ENCODE peak calls at places on chromosome 12, in nine cellular contexts. M is psoas muscle; G is suprapubic skin; N is left ventricle myocardium inferior; Q is AG04450; K is uterus; X is left lung; E is effector memory CD4-positive, alpha-beta T cell; A is Peyer's patch. P is an unnamed sample.

GRCh38 chr12:49557187-49557916 is 10.6 kb downstream of the MCRS1 start:
- DNase-seq in N (no peak), X (peak), Q (no peak), E (no peak), M (peak), G (no peak), K (no peak), A (no peak), P (no peak)

GRCh38 chr12:25825494-25825893 is 133.0 kb upstream of the RASSF8 start:
- DNase-seq in K (no peak), E (no peak), X (no peak), M (no peak), N (no peak), Q (no peak), A (no peak), G (no peak), P (no peak)

GRCh38 chr12:53805067-53805466 is 53.3 kb upstream of the CISTR start:
- DNase-seq in A (no peak), K (no peak), E (no peak), N (no peak), X (no peak), M (no peak), G (no peak), Q (peak), P (no peak)

GRCh38 chr12:100404769-100405407 is 48.0 kb downstream of the SLC17A8 start:
- DNase-seq in Q (no peak), G (no peak), K (no peak), E (no peak), A (no peak), N (no peak), M (no peak), X (no peak), P (peak)

GRCh38 chr12:76345569-76345968 is 2.6 kb downstream of the BBS10 start:
- DNase-seq in K (no peak), M (no peak), Q (no peak), X (no peak), N (no peak), G (no peak), A (no peak), E (no peak), P (no peak)

GRCh38 chr12:67977668-67978067 is 11.6 kb upstream of the IFNG-AS1 start:
- DNase-seq in N (no peak), M (no peak), K (no peak), X (no peak), Q (no peak), A (no peak), E (no peak), G (no peak), P (no peak)

GRCh38 chr12:54021432-54022013 is 6.7 kb upstream of the HOXC6 start:
- DNase-seq in X (peak), G (no peak), K (no peak), A (no peak), E (no peak), M (peak), N (no peak), Q (no peak), P (no peak)

GRCh38 chr12:62625238-62625637 is 158.6 kb downstream of the MON2 start:
- DNase-seq in M (no peak), E (no peak), N (no peak), X (no peak), Q (no peak), A (no peak), K (no peak), G (no peak), P (no peak)

GRCh38 chr12:100593490-100593889 is 20.0 kb downstream of the GAS2L3 start:
- DNase-seq in G (no peak), E (no peak), M (no peak), Q (no peak), N (no peak), A (no peak), K (no peak), X (no peak), P (no peak)

GRCh38 chr12:9244894-9245293 is 36.7 kb upstream of the PZP start:
- DNase-seq in K (no peak), X (no peak), N (no peak), M (no peak), A (no peak), G (no peak), E (no peak), Q (no peak), P (no peak)

GRCh38 chr12:129877383-129877782 is 26.4 kb downstream of the TMEM132D start:
- DNase-seq in X (no peak), A (no peak), K (no peak), N (no peak), M (no peak), G (no peak), Q (no peak), E (no peak), P (no peak)

GRCh38 chr12:122318607-122319311 is 52.5 kb upstream of the VPS33A start:
- DNase-seq in Q (peak), X (no peak), E (no peak), M (no peak), A (no peak), N (no peak), K (no peak), G (no peak), P (no peak)

GRCh38 chr12:122322501-122322900 is 56.2 kb upstream of the VPS33A start:
- DNase-seq in E (no peak), N (no peak), A (no peak), X (no peak), M (no peak), Q (no peak), K (no peak), G (no peak), P (no peak)

GRCh38 chr12:122323311-122324019 is 57.2 kb upstream of the VPS33A start:
- DNase-seq in N (no peak), A (no peak), Q (no peak), K (no peak), G (no peak), E (no peak), M (peak), X (peak), P (no peak)

DNA sequence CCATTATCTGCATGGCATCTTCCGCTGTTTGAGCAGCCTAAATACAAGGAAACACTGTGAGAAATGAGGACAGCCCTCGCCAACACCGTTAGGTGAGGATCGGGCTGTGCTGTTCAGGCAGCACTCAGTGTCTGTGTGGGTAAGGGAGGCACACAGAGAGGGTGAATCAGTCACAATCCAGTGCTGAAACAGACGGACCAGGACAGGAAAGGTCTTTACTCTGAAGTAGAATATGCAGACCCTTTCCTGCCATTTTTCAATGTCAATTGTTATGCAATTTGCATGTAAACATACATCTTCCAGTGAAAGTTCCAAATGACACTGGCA is 53.0 kb upstream of the VPS33A start:
- DNase-seq in K (no peak), N (no peak), Q (no peak), G (no peak), E (no peak), M (peak), A (no peak), X (no peak), P (no peak)
- H3K27ac ChIP-seq in K (peak), N (peak), Q (peak), G (peak), E (no peak), M (peak), A (no peak), X (peak), P (peak)

GRCh38 chr12:31362115-31362758 is 36.3 kb upstream of the SINHCAF start:
- DNase-seq in M (no peak), A (no peak), E (no peak), N (no peak), K (no peak), Q (no peak), X (no peak), G (no peak), P (no peak)

GRCh38 chr12:31362759-31363415 is 36.9 kb upstream of the SINHCAF start:
- DNase-seq in G (no peak), X (no peak), K (no peak), N (no peak), A (peak), Q (no peak), M (no peak), E (no peak), P (peak)

GRCh38 chr12:31363416-31363809 is 37.5 kb upstream of the SINHCAF start:
- DNase-seq in K (no peak), Q (no peak), G (no peak), M (no peak), N (no peak), X (no peak), A (no peak), E (no peak), P (no peak)

GRCh38 chr12:31363826-31364225 is 37.9 kb upstream of the SINHCAF start:
- DNase-seq in E (no peak), A (no peak), Q (no peak), X (no peak), N (no peak), K (no peak), M (no peak), G (no peak), P (no peak)

GRCh38 chr12:31361730-31362114 is 35.8 kb upstream of the SINHCAF start:
- DNase-seq in M (no peak), X (no peak), E (no peak), K (no peak), A (no peak), G (no peak), N (no peak), Q (no peak), P (no peak)
- H3K27ac ChIP-seq in M (no peak), X (no peak), E (no peak), K (no peak), A (no peak), G (no peak), N (no peak), Q (no peak), P (no peak)

GRCh38 chr12:124823272-124823970 is 40.2 kb downstream of the SCARB1 start:
- DNase-seq in N (no peak), M (no peak), A (no peak), X (peak), Q (no peak), K (no peak), E (no peak), G (no peak), P (no peak)
- H3K27ac ChIP-seq in N (no peak), M (no peak), A (no peak), X (no peak), Q (no peak), K (no peak), E (no peak), G (no peak), P (no peak)

DNA sequence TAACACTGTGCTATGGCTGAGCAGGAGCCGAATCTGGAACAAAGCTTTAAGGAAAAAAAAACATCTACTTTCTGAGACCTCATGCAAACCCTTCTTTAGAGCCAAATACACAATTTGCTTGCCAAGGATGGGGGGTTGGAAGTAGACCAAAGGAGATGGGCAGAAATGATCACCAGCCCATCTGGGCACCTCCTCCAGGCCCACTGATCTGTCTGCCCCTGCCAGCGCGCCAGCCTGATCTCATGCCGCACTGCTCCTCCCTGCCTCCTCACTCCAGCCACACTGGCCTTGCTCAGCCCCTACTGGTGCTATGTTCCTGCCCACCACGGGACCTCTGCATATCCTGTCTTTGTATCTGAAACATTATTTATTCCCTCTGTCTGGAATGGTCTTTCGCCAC is 24.8 kb upstream of the RAB35 start:
- DNase-seq in K (no peak), E (no peak), G (no peak), X (no peak), Q (no peak), N (no peak), A (no peak), M (no peak), P (no peak)
- H3K27ac ChIP-seq in K (no peak), E (no peak), G (no peak), X (no peak), Q (no peak), N (no peak), A (no peak), M (no peak), P (no peak)

GRCh38 chr12:51969643-51970042 is 18.1 kb downstream of the ACVR1B start:
- DNase-seq in A (no peak), M (no peak), K (no peak), G (no peak), E (no peak), Q (no peak), N (no peak), X (no peak), P (no peak)

GRCh38 chr12:51972424-51972812 is 20.9 kb downstream of the ACVR1B start:
- DNase-seq in Q (no peak), E (no peak), A (no peak), K (no peak), M (no peak), G (no peak), X (no peak), N (no peak), P (no peak)

GRCh38 chr12:51972849-51973273 is 21.4 kb downstream of the ACVR1B start:
- DNase-seq in M (no peak), A (peak), N (peak), K (peak), X (peak), Q (no peak), E (peak), G (peak), P (peak)

GRCh38 chr12:51971679-51972423 is 20.4 kb downstream of the ACVR1B start:
- DNase-seq in Q (no peak), M (no peak), G (peak), E (no peak), A (no peak), K (no peak), X (no peak), N (no peak), P (no peak)

GRCh38 chr12:51970904-51971646 is 19.6 kb downstream of the ACVR1B start:
- DNase-seq in M (no peak), A (no peak), G (peak), Q (no peak), E (peak), N (no peak), X (no peak), K (no peak), P (no peak)
- H3K27ac ChIP-seq in M (no peak), A (peak), G (peak), Q (peak), E (peak), N (no peak), X (no peak), K (no peak), P (no peak)

GRCh38 chr12:4562034-4562657 is at the start of gene DYRK4:
- DNase-seq in A (no peak), E (no peak), N (peak), M (peak), Q (peak), G (no peak), K (peak), X (peak), P (peak)

GRCh38 chr12:4563336-4563735 is 1.3 kb downstream of the DYRK4 start:
- DNase-seq in A (no peak), N (no peak), Q (no peak), G (no peak), M (no peak), E (no peak), X (no peak), K (no peak), P (no peak)

GRCh38 chr12:4564819-4565218 is 2.8 kb downstream of the DYRK4 start:
- DNase-seq in M (no peak), E (no peak), Q (no peak), N (no peak), A (no peak), G (no peak), K (no peak), X (no peak), P (no peak)

GRCh38 chr12:4566474-4566873 is 4.5 kb downstream of the DYRK4 start:
- DNase-seq in K (no peak), X (no peak), N (no peak), G (no peak), E (no peak), Q (no peak), M (no peak), A (no peak), P (no peak)

GRCh38 chr12:4567073-4567881 is 5.3 kb downstream of the DYRK4 start:
- DNase-seq in N (no peak), K (no peak), G (no peak), X (no peak), Q (no peak), A (peak), E (no peak), M (no peak), P (no peak)
- H3K27ac ChIP-seq in N (peak), K (no peak), G (no peak), X (peak), Q (no peak), A (peak), E (no peak), M (no peak), P (peak)

GRCh38 chr12:113237748-113238147 is 16.5 kb downstream of the TPCN1 start:
- DNase-seq in G (no peak), M (no peak), N (no peak), A (no peak), X (no peak), Q (no peak), K (no peak), E (no peak), P (no peak)
- H3K27ac ChIP-seq in G (peak), M (peak), N (peak), A (no peak), X (no peak), Q (no peak), K (no peak), E (no peak), P (peak)

GRCh38 chr12:15443611-15444010 is 121.3 kb downstream of the PTPRO start:
- DNase-seq in K (no peak), G (no peak), A (no peak), Q (no peak), M (no peak), N (no peak), E (no peak), X (no peak), P (no peak)

GRCh38 chr12:15439459-15439858 is 117.2 kb downstream of the PTPRO start:
- DNase-seq in E (no peak), N (no peak), K (no peak), Q (no peak), X (peak), M (no peak), G (no peak), A (no peak), P (no peak)

GRCh38 chr12:15444523-15444922 is 122.2 kb downstream of the PTPRO start:
- DNase-seq in Q (no peak), E (no peak), X (no peak), M (no peak), A (no peak), G (no peak), N (no peak), K (no peak), P (no peak)

GRCh38 chr12:15446798-15447197 is 124.5 kb downstream of the PTPRO start:
- DNase-seq in G (no peak), Q (no peak), A (no peak), K (no peak), M (no peak), E (no peak), X (no peak), N (no peak), P (no peak)

GRCh38 chr12:15443050-15443449 is 120.7 kb downstream of the PTPRO start:
- DNase-seq in Q (no peak), N (no peak), M (no peak), X (no peak), K (no peak), E (no peak), A (no peak), G (no peak), P (no peak)
- H3K27ac ChIP-seq in Q (no peak), N (no peak), M (no peak), X (no peak), K (no peak), E (no peak), A (no peak), G (no peak), P (no peak)

DNA sequence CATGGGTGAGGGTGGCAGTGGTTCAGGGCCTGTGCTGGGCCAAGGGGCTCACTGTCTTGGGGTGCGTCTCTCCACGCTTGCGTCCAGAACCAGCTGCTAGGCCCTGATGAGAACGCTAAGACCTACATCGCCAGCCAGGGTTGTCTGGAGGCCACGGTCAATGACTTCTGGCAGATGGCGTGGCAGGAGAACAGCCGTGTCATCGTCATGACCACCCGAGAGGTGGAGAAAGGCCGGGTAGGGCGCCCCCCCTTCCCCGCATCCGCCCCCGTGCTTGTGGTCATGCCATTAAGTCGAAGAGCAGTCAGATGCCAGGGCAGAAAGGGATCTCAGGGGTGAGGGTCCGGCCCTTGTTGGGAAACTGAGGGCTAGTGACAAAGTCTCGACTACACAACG is 5.2 kb downstream of the PTPN6 start:
- DNase-seq in G (no peak), A (peak), N (no peak), E (no peak), K (no peak), Q (no peak), X (no peak), M (no peak), P (no peak)
- H3K27ac ChIP-seq in G (no peak), A (peak), N (no peak), E (peak), K (no peak), Q (no peak), X (no peak), M (no peak), P (peak)

GRCh38 chr12:6215120-6215807 is 15.1 kb downstream of the CD9 start:
- DNase-seq in E (no peak), K (no peak), N (no peak), X (no peak), A (no peak), M (no peak), G (no peak), Q (no peak), P (no peak)

GRCh38 chr12:6213969-6214368 is 13.8 kb downstream of the CD9 start:
- DNase-seq in E (no peak), Q (no peak), M (no peak), K (no peak), X (no peak), N (no peak), G (no peak), A (no peak), P (no peak)

GRCh38 chr12:6216581-6216980 is 16.4 kb downstream of the CD9 start:
- DNase-seq in M (no peak), E (no peak), Q (no peak), X (no peak), G (no peak), K (no peak), N (no peak), A (no peak), P (no peak)

GRCh38 chr12:6214633-6215032 is 14.4 kb downstream of the CD9 start:
- DNase-seq in X (no peak), G (no peak), K (no peak), A (no peak), N (no peak), M (no peak), E (no peak), Q (no peak), P (no peak)

DNA sequence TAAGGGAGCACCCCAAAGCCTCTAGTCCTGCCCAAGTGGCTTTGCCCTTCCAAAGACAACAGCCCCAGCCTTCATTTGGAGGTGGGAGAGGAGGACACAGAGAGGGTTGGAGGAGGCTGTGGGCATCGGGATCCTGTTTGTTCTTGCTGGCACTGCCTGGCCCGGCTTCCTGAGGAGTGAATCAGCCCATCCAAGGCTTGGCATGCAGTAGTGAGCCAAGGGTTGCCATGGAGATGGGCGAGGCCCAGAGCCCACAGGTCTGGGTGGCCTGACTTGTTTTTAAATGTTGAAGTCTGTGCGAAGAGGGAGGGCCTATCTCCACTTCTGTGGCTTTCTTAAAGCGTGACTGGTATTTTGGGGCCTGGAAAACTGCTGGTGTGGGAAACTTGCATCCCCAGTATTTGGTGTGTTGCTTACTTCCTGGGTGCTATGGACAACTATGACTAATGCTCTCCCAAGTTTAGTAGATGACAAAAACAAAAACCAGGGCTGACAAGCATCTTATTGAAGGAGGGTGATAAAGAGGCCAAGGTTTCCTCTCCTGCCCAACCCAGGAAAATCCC is 15.8 kb downstream of the CD9 start:
- DNase-seq in A (no peak), X (peak), Q (no peak), K (peak), G (peak), N (no peak), M (peak), E (no peak), P (peak)
- H3K27ac ChIP-seq in A (no peak), X (peak), Q (no peak), K (peak), G (peak), N (peak), M (peak), E (no peak), P (peak)

P was measured in lower lobe of right lung.